ENCODE peak calls at places on chromosomes 3 and 15, in four cellular contexts. J is occipital lobe, O is COR-L47, U is epithelial cell of proximal tubule. I is an unnamed sample.

GRCh38 chr3:100915706-100916105 is 77.5 kb downstream of the ABI3BP start:
- DNase-seq in J (no peak), O (no peak), U (no peak), I (no peak)

GRCh38 chr3:163185721-163186350 is 1689.2 kb downstream of the OTOL1 start:
- DNase-seq in J (no peak), O (no peak), U (no peak), I (no peak)

GRCh38 chr3:100455841-100456550 is 36.4 kb upstream of the TMEM45A start:
- DNase-seq in J (no peak), O (no peak), U (no peak), I (no peak)

GRCh38 chr3:189981668-189982067 is 139.0 kb downstream of the P3H2 start:
- DNase-seq in J (no peak), O (no peak), U (peak), I (no peak)

GRCh38 chr3:53156368-53156834 is 4.6 kb upstream of the PRKCD start:
- DNase-seq in J (no peak), O (no peak), U (no peak), I (no peak)

GRCh38 chr3:155195558-155195957 is 97.9 kb downstream of the STRIT1 start:
- DNase-seq in J (no peak), O (no peak), U (no peak), I (no peak)

GRCh38 chr3:50515565-50516047 is 12.2 kb upstream of the CACNA2D2 start:
- DNase-seq in J (no peak), O (no peak), U (no peak), I (no peak)

GRCh38 chr15:96324192-96324895 is 6.2 kb upstream of the NR2F2 start:
- DNase-seq in J (no peak), O (no peak), U (no peak), I (no peak)

GRCh38 chr15:51227967-51228783 is 110.2 kb downstream of the CYP19A1 start:
- DNase-seq in J (no peak), O (no peak), U (peak), I (peak)

GRCh38 chr15:32096867-32097266 is 66.6 kb downstream of the CHRNA7 start:
- DNase-seq in J (no peak), O (no peak), U (no peak), I (no peak)

GRCh38 chr3:127688416-127689265 is 15.9 kb downstream of the ABTB1 start:
- DNase-seq in J (peak), O (no peak), U (no peak), I (no peak)

GRCh38 chr3:140576444-140576843 is 101.4 kb upstream of the TRIM42 start:
- DNase-seq in J (no peak), O (no peak), U (no peak), I (no peak)

GRCh38 chr3:148971819-148972218 is 19.5 kb upstream of the GYG1 start:
- DNase-seq in J (no peak), O (no peak), U (no peak), I (no peak)

GRCh38 chr15:67103869-67104268 is 38.5 kb downstream of the SMAD3 start:
- DNase-seq in J (no peak), O (no peak), U (no peak), I (no peak)

GRCh38 chr3:114460459-114460858 is 166.6 kb downstream of the TIGIT start:
- DNase-seq in J (no peak), O (no peak), U (no peak), I (no peak)

GRCh38 chr15:91784973-91785709 is 68.4 kb upstream of the SLCO3A1 start:
- DNase-seq in J (no peak), O (no peak), U (no peak), I (no peak)

GRCh38 chr15:79046691-79047404 is 43.7 kb downstream of the RASGRF1 start:
- DNase-seq in J (no peak), O (no peak), U (no peak), I (no peak)

GRCh38 chr3:153414972-153415371 is 252.9 kb downstream of the RAP2B start:
- DNase-seq in J (no peak), O (no peak), U (no peak), I (no peak)

GRCh38 chr3:127287840-127288239 is at the start of gene PRR20G:
- DNase-seq in J (no peak), O (no peak), U (no peak), I (no peak)

GRCh38 chr15:40737048-40737447 is 18.0 kb downstream of the RMDN3 start:
- DNase-seq in J (no peak), O (no peak), U (no peak), I (no peak)

GRCh38 chr3:157572559-157573270 is 69.5 kb upstream of the VEPH1 start:
- DNase-seq in J (no peak), O (peak), U (no peak), I (no peak)

GRCh38 chr15:37035349-37035748 is 65.0 kb downstream of the MEIS2 start:
- DNase-seq in J (no peak), O (no peak), U (no peak), I (no peak)

GRCh38 chr3:133882986-133883586 is 12.6 kb downstream of the RAB6B start:
- DNase-seq in J (no peak), O (no peak), U (no peak), I (no peak)

GRCh38 chr15:71970435-71970834 is 147.5 kb downstream of the MYO9A start:
- DNase-seq in J (no peak), O (no peak), U (no peak), I (no peak)

GRCh38 chr3:56788506-56788905 is 13.2 kb downstream of the ARHGEF3 start:
- DNase-seq in J (no peak), O (no peak), U (no peak), I (no peak)

GRCh38 chr3:127655641-127656040 is 17.1 kb upstream of the ABTB1 start:
- DNase-seq in J (no peak), O (no peak), U (no peak), I (no peak)

GRCh38 chr15:73284073-73284472 is 84.7 kb downstream of the HCN4 start:
- DNase-seq in J (no peak), O (no peak), U (no peak), I (no peak)

GRCh38 chr3:194565597-194566190 is 67.5 kb downstream of the TMEM44 start:
- DNase-seq in J (no peak), O (no peak), U (no peak), I (no peak)

GRCh38 chr3:169345662-169346331 is 317.7 kb downstream of the MECOM start:
- DNase-seq in J (no peak), O (no peak), U (no peak), I (no peak)

GRCh38 chr3:72082121-72082715 is 297.3 kb upstream of the PROK2 start:
- DNase-seq in J (no peak), O (no peak), U (no peak), I (no peak)

GRCh38 chr3:126964261-126964660 is 18.7 kb upstream of the PLXNA1 start:
- DNase-seq in J (no peak), O (no peak), U (no peak), I (no peak)

GRCh38 chr3:100425321-100425720 is 24.0 kb downstream of the LNP1 start:
- DNase-seq in J (no peak), O (no peak), U (no peak), I (no peak)

GRCh38 chr3:194367992-194368841 is 1.3 kb downstream of the LRRC15 start:
- DNase-seq in J (no peak), O (no peak), U (no peak), I (no peak)

GRCh38 chr3:38984731-38985130 is 67.0 kb downstream of the SCN11A start:
- DNase-seq in J (no peak), O (no peak), U (no peak), I (no peak)

I was measured in nucleus accumbens.